ENCODE peak calls at places on chromosomes 2 and 18, in four cellular contexts. S, F, R and X are unnamed samples.

GRCh38 chr2:95267458-95268207 is 6.6 kb upstream of the PROM2 start:
- DNase-seq in S (peak; percentile 83), F (no peak), R (no peak), X (no peak)

GRCh38 chr2:40439473-40439872 is 12.4 kb downstream of the SLC8A1 start:
- DNase-seq in S (no peak), F (no peak), R (no peak), X (no peak)

GRCh38 chr2:72719416-72719815 is 106.4 kb downstream of the EXOC6B start:
- DNase-seq in S (no peak), F (no peak), R (peak; percentile 32), X (peak; percentile 17)

GRCh38 chr2:80026040-80026729 is 278.4 kb downstream of the LRRTM1 start:
- DNase-seq in S (no peak), F (no peak), R (no peak), X (no peak)

GRCh38 chr2:16727256-16727655 is 61.6 kb upstream of the CYRIA start:
- DNase-seq in S (peak; percentile 57), F (no peak), R (no peak), X (no peak)

GRCh38 chr2:79994161-79994560 is 310.4 kb downstream of the LRRTM1 start:
- DNase-seq in S (no peak), F (no peak), R (no peak), X (no peak)

GRCh38 chr2:58140508-58141072 is 94.0 kb downstream of the VRK2 start:
- DNase-seq in S (no peak), F (no peak), R (no peak), X (no peak)

GRCh38 chr2:240919786-240920782 is 13.9 kb downstream of the CROCC2 start:
- DNase-seq in S (peak; percentile 37), F (peak; percentile 11), R (peak; percentile 4), X (no peak)

GRCh38 chr2:143732076-143732475 is 602.9 kb downstream of the ARHGAP15 start:
- DNase-seq in S (no peak), F (no peak), R (no peak), X (no peak)

GRCh38 chr2:86046985-86047384 is 58.7 kb downstream of the POLR1A start:
- DNase-seq in S (no peak), F (no peak), R (no peak), X (no peak)

GRCh38 chr2:230895536-230896345 is 29.3 kb downstream of the GPR55 start:
- DNase-seq in S (peak; percentile 28), F (no peak), R (peak; percentile 74), X (no peak)

GRCh38 chr2:74991977-74992376 is 33.5 kb downstream of the POLE4 start:
- DNase-seq in S (no peak), F (no peak), R (peak; percentile 68), X (no peak)

GRCh38 chr2:85584354-85584856 is at the start of gene VAMP5:
- DNase-seq in S (peak; percentile 68), F (peak; percentile 57), R (peak; percentile 80), X (peak; percentile 49)

GRCh38 chr2:172909454-172909853 is 166.2 kb upstream of the MAP3K20 start:
- DNase-seq in S (no peak), F (no peak), R (no peak), X (no peak)

GRCh38 chr2:205076405-205076804 is 531.1 kb downstream of the PARD3B start:
- DNase-seq in S (no peak), F (no peak), R (no peak), X (peak; percentile 27)

GRCh38 chr2:40160730-40161129 is 291.2 kb downstream of the SLC8A1 start:
- DNase-seq in S (no peak), F (no peak), R (no peak), X (no peak)

GRCh38 chr18:53191634-53192033 is 851.6 kb downstream of the DCC start:
- DNase-seq in S (no peak), F (no peak), R (peak; percentile 30), X (peak; percentile 25)

GRCh38 chr2:210833403-210833802 is 277.0 kb downstream of the CPS1 start:
- DNase-seq in S (no peak), F (no peak), R (no peak), X (no peak)

GRCh38 chr2:85222792-85223191 is 89.6 kb downstream of the TCF7L1 start:
- DNase-seq in S (no peak), F (no peak), R (no peak), X (no peak)

GRCh38 chr2:104638162-104638561 is 215.8 kb upstream of the POU3F3 start:
- DNase-seq in S (no peak), F (no peak), R (no peak), X (no peak)

GRCh38 chr2:23545391-23545790 is 160.4 kb downstream of the KLHL29 start:
- DNase-seq in S (no peak), F (no peak), R (no peak), X (no peak)
- H3K4me1 ChIP-seq in S (no peaks in the 10 kb centered on the region), F (no peaks in the 10 kb centered on the region), R (peaks cover 5% of the 10 kb centered on the region), X (peaks cover 8% of the 10 kb centered on the region)

GRCh38 chr2:159713691-159714585 is 1.6 kb downstream of the MARCHF7 start:
- DNase-seq in S (no peak), F (no peak), R (no peak), X (no peak)

GRCh38 chr2:159711562-159712193 is 628 bp upstream of the MARCHF7 start:
- DNase-seq in S (no peak), F (no peak), R (no peak), X (no peak)

GRCh38 chr2:159712194-159712928 is at the start of gene MARCHF7:
- DNase-seq in S (peak; percentile 99), F (peak; percentile 98), R (peak; percentile 97), X (peak; percentile 96)

GRCh38 chr2:159714586-159714930 is 2.3 kb downstream of the MARCHF7 start:
- DNase-seq in S (no peak), F (no peak), R (no peak), X (peak; percentile 27)

DNA sequence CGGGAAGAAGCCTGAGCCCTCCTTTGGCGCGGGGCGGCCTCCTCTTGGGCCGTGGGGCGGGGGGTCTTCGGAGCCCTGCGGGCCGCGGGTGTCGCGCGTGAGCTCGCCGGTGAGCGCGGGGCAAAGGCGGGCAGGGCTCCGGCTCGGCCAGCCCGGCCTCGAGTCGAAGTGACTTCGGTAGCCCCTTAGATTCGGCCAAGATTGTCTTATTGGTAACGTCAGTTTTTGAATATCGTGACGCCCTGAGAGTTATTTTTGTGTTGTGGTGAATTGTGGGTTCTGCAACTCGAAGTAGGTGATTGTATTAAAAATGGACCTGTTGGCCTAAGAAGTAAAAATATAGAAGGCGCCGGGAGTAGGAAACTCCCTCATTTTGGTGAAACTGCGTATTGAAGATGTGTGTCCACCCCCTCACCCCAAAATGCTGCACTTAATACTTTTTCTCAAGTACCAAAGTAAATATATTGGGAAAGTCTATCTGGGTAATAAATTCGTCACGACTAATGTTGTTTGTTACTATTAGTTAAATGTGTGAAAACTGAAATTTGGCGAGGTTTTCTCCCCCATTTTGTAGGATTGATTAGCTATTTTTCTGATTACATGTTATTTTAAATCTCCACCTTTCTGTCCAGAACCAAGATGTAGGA is 746 bp downstream of the MARCHF7 start:
- DNase-seq in S (no peak), F (no peak), R (no peak), X (no peak)
- H3K4me1 ChIP-seq in S (peaks cover 20% of the 10 kb centered on the region), F (peaks cover 40% of the 10 kb centered on the region), R (peaks cover 21% of the 10 kb centered on the region), X (peaks cover 25% of the 10 kb centered on the region)

GRCh38 chr18:63570721-63571120 is 16.4 kb upstream of the SERPINB13 start:
- DNase-seq in S (no peak), F (no peak), R (no peak), X (no peak)

GRCh38 chr18:63564021-63564420 is 21.9 kb downstream of the SERPINB12 start:
- DNase-seq in S (no peak), F (no peak), R (no peak), X (no peak)

GRCh38 chr18:63567825-63568224 is 19.3 kb upstream of the SERPINB13 start:
- DNase-seq in S (no peak), F (no peak), R (no peak), X (no peak)

GRCh38 chr18:63564576-63564975 is 22.4 kb downstream of the SERPINB12 start:
- DNase-seq in S (no peak), F (no peak), R (no peak), X (no peak)

DNA sequence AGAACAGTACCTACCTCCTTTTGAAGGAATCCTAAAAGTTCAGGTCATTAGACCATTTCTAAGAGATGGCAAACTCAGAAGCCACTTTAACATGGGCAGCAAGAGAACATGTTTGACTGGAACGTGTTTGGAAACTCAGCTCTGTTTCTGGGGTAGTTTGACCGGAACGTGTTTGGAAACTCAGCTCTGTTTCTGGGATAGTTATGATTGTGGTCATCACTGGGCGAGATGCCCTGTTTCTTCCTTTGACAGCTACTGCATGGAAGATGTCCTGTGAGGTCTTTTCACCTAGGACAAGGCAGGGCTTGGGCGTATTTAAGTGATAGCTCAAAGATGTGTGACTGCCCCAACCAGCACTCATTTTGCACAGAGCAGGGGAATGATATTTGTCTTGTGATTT is 19.9 kb upstream of the SERPINB13 start:
- DNase-seq in S (no peak), F (no peak), R (no peak), X (no peak)
- H3K4me1 ChIP-seq in S (no peaks in the 10 kb centered on the region), F (no peaks in the 10 kb centered on the region), R (no peaks in the 10 kb centered on the region), X (no peaks in the 10 kb centered on the region)

GRCh38 chr18:3264362-3264761 is 2.4 kb downstream of the MYL12B start:
- DNase-seq in S (no peak), F (no peak), R (peak; percentile 33), X (no peak)
- H3K4me1 ChIP-seq in S (peaks cover 31% of the 10 kb centered on the region), F (peaks cover 75% of the 10 kb centered on the region), R (peaks cover 53% of the 10 kb centered on the region), X (peaks cover 18% of the 10 kb centered on the region)

DNA sequence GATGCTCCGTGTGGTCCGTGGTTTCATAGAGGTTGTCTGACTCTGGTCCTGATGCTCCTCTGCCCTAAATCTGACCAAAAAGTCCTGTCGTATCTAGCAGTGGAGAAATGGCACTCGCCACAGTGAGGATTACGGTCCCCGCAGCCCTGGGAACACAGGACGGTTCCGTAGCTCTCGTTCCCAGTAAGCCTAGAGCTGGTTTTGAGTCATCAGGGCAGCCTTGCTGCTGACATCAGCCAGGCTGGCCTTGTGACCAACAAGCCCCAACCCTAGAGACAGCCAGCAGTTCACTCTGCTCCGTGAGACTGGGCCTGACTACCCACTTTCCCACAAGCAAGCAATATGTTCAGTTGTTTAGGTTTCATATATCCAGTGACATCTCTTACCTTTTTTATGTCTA is 26.6 kb downstream of the FAM228A start:
- DNase-seq in S (no peak), F (no peak), R (no peak), X (no peak)
- H3K4me1 ChIP-seq in S (no peaks in the 10 kb centered on the region), F (no peaks in the 10 kb centered on the region), R (peaks cover 7% of the 10 kb centered on the region), X (peaks cover 12% of the 10 kb centered on the region)

GRCh38 chr18:805008-805754 is 6.9 kb downstream of the YES1 start:
- DNase-seq in S (no peak), F (no peak), R (no peak), X (no peak)
- H3K4me1 ChIP-seq in S (peaks cover 12% of the 10 kb centered on the region), F (peaks cover 26% of the 10 kb centered on the region), R (peaks cover 19% of the 10 kb centered on the region), X (peaks cover 12% of the 10 kb centered on the region)